ENCODE peak calls at places on chromosomes 12 and 14, in six cellular contexts. J is GM12878, M is endothelial cell of umbilical vein, I is HepG2, L is K562, H is NB4. Z is an unnamed sample.

GRCh38 chr14:21092147-21093011 is 6.1 kb downstream of the ZNF219 start:
- DNase-seq in J (no peak), M (peak), I (peak), L (peak), H (peak), Z (peak)

GRCh38 chr12:127760357-127760756 is 506.6 kb upstream of the TMEM132C start:
- DNase-seq in J (no peak), M (no peak), I (no peak), L (no peak), H (no peak), Z (no peak)

GRCh38 chr12:3170423-3171194 is 93.4 kb downstream of the TSPAN9 start:
- DNase-seq in J (no peak), M (peak), I (no peak), L (no peak), H (peak), Z (peak)

GRCh38 chr14:28356819-28357218 is 409.8 kb upstream of the FOXG1 start:
- DNase-seq in J (no peak), M (no peak), I (no peak), L (no peak), H (no peak), Z (no peak)

GRCh38 chr12:27143676-27144075 is 61.3 kb upstream of the C12orf71 start:
- DNase-seq in J (no peak), M (no peak), I (no peak), L (no peak), H (no peak), Z (no peak)

GRCh38 chr12:132638541-132639408 is 20.2 kb downstream of the P2RX2 start:
- DNase-seq in J (no peak), M (peak), I (peak), L (peak), H (peak), Z (peak)

GRCh38 chr12:120647375-120647755 is 6.9 kb downstream of the CABP1 start:
- DNase-seq in J (no peak), M (no peak), I (no peak), L (no peak), H (no peak), Z (no peak)

GRCh38 chr12:31951008-31951407 is 8.2 kb upstream of the RESF1 start:
- DNase-seq in J (no peak), M (no peak), I (no peak), L (no peak), H (no peak), Z (no peak)

GRCh38 chr12:124739953-124740561 is 123.6 kb downstream of the SCARB1 start:
- DNase-seq in J (no peak), M (peak), I (no peak), L (peak), H (peak), Z (no peak)

GRCh38 chr12:45166056-45166455 is 49.8 kb upstream of the ANO6 start:
- DNase-seq in J (no peak), M (peak), I (no peak), L (no peak), H (no peak), Z (no peak)

GRCh38 chr12:130613131-130613530 is 103.0 kb downstream of the RIMBP2 start:
- DNase-seq in J (no peak), M (no peak), I (no peak), L (no peak), H (no peak), Z (no peak)

GRCh38 chr14:28875937-28876910 is 109.6 kb downstream of the FOXG1 start:
- DNase-seq in J (no peak), M (no peak), I (no peak), L (no peak), H (no peak), Z (no peak)

GRCh38 chr12:115752913-115753726 is 524.4 kb downstream of the MED13L start:
- DNase-seq in J (peak), M (peak), I (peak), L (peak), H (peak), Z (peak)

GRCh38 chr14:101360045-101360931 is 201.0 kb upstream of the DIO3 start:
- DNase-seq in J (no peak), M (no peak), I (no peak), L (peak), H (no peak), Z (no peak)

GRCh38 chr12:107436376-107436775 is 249.2 kb upstream of the PWP1 start:
- DNase-seq in J (no peak), M (no peak), I (peak), L (no peak), H (no peak), Z (peak)

DNA sequence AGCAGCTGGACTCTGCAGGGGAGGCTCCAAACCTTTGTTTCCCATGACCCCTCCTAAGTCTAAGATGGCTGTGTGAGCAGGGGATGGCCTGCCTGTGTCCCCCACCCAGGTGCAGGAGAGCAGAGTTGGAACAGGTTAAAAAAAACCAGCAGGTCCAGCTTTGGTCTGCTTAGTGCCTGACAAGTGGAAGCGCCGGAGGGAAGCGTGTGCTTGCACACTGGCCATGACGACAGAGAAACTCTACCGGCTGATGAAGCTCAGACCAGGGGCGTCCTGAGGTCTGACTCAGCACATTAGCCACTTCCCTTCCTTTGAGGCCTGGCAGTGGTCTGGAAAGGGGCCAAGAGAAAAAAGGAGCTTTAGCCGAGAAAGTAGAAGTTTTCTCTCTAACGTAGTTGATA is 280.1 kb downstream of the VRK1 start:
- DNase-seq in J (peak), M (no peak), I (no peak), L (peak), H (peak), Z (no peak)
- TF ChIP-seq MYC in J (no peak), M (no peak), I (no peak), L (peak), H (peak), Z (no peak)

GRCh38 chr12:8948711-8949524 is 527 bp downstream of the M6PR start:
- DNase-seq in J (no peak), M (peak), I (peak), L (peak), H (peak), Z (peak)
- TF ChIP-seq MYC in J (no peak), M (no peak), I (no peak), L (no peak), H (no peak), Z (no peak)

GRCh38 chr14:68822964-68823363 is 30.1 kb upstream of the ZFP36L1 start:
- DNase-seq in J (no peak), M (no peak), I (no peak), L (no peak), H (no peak), Z (no peak)

GRCh38 chr14:68822132-68822651 is 29.3 kb upstream of the ZFP36L1 start:
- DNase-seq in J (peak), M (no peak), I (no peak), L (no peak), H (no peak), Z (no peak)

GRCh38 chr14:68824207-68824516 is 31.3 kb upstream of the ZFP36L1 start:
- DNase-seq in J (no peak), M (no peak), I (no peak), L (no peak), H (no peak), Z (no peak)

GRCh38 chr14:68824517-68825347 is 31.9 kb upstream of the ZFP36L1 start:
- DNase-seq in J (no peak), M (peak), I (peak), L (peak), H (peak), Z (peak)

GRCh38 chr14:68823434-68824206 is 30.8 kb upstream of the ZFP36L1 start:
- DNase-seq in J (no peak), M (no peak), I (peak), L (no peak), H (no peak), Z (no peak)
- TF ChIP-seq MYC in J (no peak), M (no peak), I (peak), L (no peak), H (no peak), Z (no peak)

DNA sequence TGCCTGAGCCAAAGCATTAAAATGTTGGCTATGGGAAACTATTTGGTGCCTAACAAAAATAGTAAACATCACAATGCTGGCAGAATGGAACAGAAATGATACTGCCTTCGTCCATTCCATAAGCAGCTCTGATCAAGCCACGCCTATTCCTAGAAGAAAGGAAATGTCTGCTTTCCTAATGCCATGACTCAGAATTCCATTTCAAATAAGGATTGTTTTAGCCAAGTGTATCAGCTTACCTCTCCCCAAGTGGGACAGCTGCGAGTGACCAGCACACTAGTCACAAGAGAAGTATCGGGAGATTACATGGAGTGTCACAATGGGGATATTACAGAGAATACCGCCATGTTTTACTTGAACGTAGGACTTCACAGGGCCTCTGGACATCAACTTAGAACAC is 38.7 kb downstream of the GLT8D2 start:
- DNase-seq in J (no peak), M (peak), I (no peak), L (no peak), H (no peak), Z (peak)
- TF ChIP-seq MYC in J (no peak), M (no peak), I (no peak), L (no peak), H (no peak), Z (no peak)

DNA sequence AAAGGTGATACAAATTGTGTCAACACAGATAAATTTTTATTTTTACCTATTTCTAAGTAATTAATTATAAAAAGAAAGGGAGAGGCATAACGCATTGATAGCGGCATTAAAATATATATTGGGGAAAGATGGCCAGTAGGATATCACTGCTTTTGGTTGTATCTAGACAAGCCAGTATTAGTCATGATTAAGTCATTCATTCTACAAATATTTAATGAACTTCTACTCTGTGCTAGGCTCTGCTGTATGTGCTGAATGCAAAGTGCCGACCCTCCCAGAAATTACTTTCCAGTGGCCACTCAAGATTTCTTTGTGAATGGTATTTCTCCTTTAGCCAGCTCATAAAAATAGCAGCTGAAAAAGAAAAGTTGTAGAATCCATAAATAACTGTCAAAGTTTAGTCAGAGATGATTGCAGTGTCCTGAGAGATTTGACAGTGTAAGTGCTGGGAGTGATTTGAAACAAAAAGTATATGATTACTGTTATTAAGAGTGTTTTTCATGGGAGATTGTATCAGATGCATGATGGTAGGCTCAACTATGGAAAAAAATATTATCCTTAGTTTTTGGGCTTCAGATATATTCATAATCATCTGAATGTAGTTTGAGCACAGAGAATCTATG is 133.2 kb downstream of the MGAT4C start:
- DNase-seq in J (no peak), M (no peak), I (no peak), L (no peak), H (no peak), Z (no peak)
- TF ChIP-seq MYC in J (no peak), M (no peak), I (no peak), L (no peak), H (no peak), Z (no peak)

GRCh38 chr12:94750891-94751290 is 100.5 kb upstream of the TMCC3 start:
- DNase-seq in J (no peak), M (no peak), I (no peak), L (no peak), H (no peak), Z (no peak)
- TF ChIP-seq MYC in J (no peak), M (no peak), I (no peak), L (no peak), H (no peak), Z (no peak)

GRCh38 chr14:34571771-34572170 is 32.3 kb upstream of the EAPP start:
- DNase-seq in J (no peak), M (no peak), I (no peak), L (no peak), H (no peak), Z (no peak)

GRCh38 chr14:34569750-34570149 is 30.2 kb upstream of the EAPP start:
- DNase-seq in J (no peak), M (no peak), I (no peak), L (no peak), H (no peak), Z (no peak)

DNA sequence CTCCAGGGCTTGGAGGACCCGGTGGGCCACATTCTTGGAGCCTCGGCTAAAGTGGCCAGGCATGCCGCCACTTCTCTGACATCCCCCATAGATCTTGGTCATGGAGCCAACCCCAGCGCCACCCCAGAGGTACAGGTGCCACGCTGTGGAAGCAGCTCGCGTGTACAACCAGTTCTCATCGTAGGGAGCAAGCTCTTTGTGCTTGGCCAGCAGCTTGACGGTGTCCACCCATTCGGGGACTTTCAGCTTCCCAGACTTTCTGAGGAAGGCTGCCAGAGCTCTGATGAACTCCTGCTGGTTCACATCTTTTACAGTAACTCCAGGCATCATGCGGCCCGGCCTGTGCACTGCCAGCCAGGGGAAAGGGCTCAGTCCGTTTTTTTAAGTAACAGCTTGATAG is 29.3 kb upstream of the EAPP start:
- DNase-seq in J (no peak), M (no peak), I (no peak), L (no peak), H (no peak), Z (no peak)
- TF ChIP-seq MYC in J (no peak), M (no peak), I (no peak), L (no peak), H (no peak), Z (no peak)

GRCh38 chr14:74864193-74864592 is 11.8 kb downstream of the PROX2 start:
- DNase-seq in J (no peak), M (no peak), I (no peak), L (no peak), H (no peak), Z (no peak)

GRCh38 chr14:74861734-74862090 is 14.2 kb downstream of the PROX2 start:
- DNase-seq in J (no peak), M (no peak), I (no peak), L (no peak), H (no peak), Z (no peak)

GRCh38 chr14:74860899-74861733 is 14.8 kb downstream of the PROX2 start:
- DNase-seq in J (no peak), M (peak), I (peak), L (peak), H (peak), Z (peak)

GRCh38 chr14:74865156-74865555 is 10.8 kb downstream of the PROX2 start:
- DNase-seq in J (no peak), M (no peak), I (no peak), L (no peak), H (no peak), Z (no peak)

GRCh38 chr14:74863274-74863673 is 12.7 kb downstream of the PROX2 start:
- DNase-seq in J (no peak), M (no peak), I (no peak), L (no peak), H (peak), Z (no peak)
- TF ChIP-seq MYC in J (no peak), M (no peak), I (no peak), L (no peak), H (no peak), Z (no peak)

DNA sequence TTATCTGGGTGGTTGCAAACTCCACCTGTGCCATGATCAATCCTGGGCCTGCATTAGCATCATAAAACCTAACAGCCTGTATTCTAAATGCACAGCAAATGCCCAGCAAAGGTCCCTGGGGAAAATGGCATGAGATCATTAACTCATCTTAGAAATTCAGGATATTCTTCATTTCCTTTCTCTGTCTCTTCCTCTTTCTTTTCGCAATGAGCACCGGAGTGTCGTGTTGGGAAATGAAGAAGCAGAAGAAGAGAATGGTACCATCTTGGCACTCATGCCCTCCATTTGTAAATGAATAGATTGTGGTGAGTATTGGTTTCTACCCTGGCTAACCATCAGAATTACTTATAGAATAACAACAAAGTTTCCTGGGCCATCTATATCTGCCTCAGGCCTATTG is 193.6 kb downstream of the GALC start:
- DNase-seq in J (no peak), M (no peak), I (no peak), L (no peak), H (no peak), Z (no peak)
- TF ChIP-seq MYC in J (no peak), M (no peak), I (no peak), L (no peak), H (no peak), Z (no peak)

GRCh38 chr12:48454675-48455074 is 17.7 kb upstream of the ANP32D start:
- DNase-seq in J (no peak), M (peak), I (peak), L (no peak), H (peak), Z (no peak)

GRCh38 chr12:48455116-48455515 is 17.2 kb upstream of the ANP32D start:
- DNase-seq in J (no peak), M (no peak), I (no peak), L (no peak), H (no peak), Z (no peak)

GRCh38 chr12:48447755-48448154 is 24.6 kb upstream of the ANP32D start:
- DNase-seq in J (no peak), M (no peak), I (no peak), L (no peak), H (peak), Z (no peak)

GRCh38 chr12:48446372-48446771 is 26.0 kb upstream of the ANP32D start:
- DNase-seq in J (no peak), M (peak), I (no peak), L (no peak), H (no peak), Z (no peak)

GRCh38 chr12:48451372-48451771 is 21.0 kb upstream of the ANP32D start:
- DNase-seq in J (no peak), M (no peak), I (no peak), L (no peak), H (no peak), Z (no peak)
- TF ChIP-seq MYC in J (no peak), M (no peak), I (no peak), L (no peak), H (no peak), Z (no peak)